ENCODE peak calls at places on chromosomes 3 and 15, in five cellular contexts. M, G, L, Y and F are unnamed samples.

GRCh38 chr3:66037330-66037985 is 1.3 kb downstream of the MAGI1 start:
- DNase-seq in Y (no peak), G (peak; percentile 77), L (no peak), M (peak; percentile 68), F (no peak)

GRCh38 chr15:84081391-84082168 is 154.0 kb upstream of the GOLGA6L4 start:
- DNase-seq in G (no peak), M (no peak), Y (no peak), L (no peak), F (no peak)

GRCh38 chr3:64321747-64322146 is 96.5 kb upstream of the PRICKLE2 start:
- DNase-seq in G (peak; percentile 92), L (no peak), M (no peak), Y (no peak), F (peak; percentile 29)

GRCh38 chr3:132907293-132907692 is 130.9 kb upstream of the TMEM108 start:
- DNase-seq in L (no peak), G (no peak), Y (no peak), M (no peak), F (no peak)

GRCh38 chr3:119762876-119763275 is 19.0 kb upstream of the NR1I2 start:
- DNase-seq in M (no peak), L (no peak), G (no peak), Y (no peak), F (no peak)

GRCh38 chr3:185537369-185537970 is 14.9 kb downstream of the LIPH start:
- DNase-seq in L (no peak), Y (no peak), M (peak; percentile 10), G (peak; percentile 80), F (peak; percentile 92)

GRCh38 chr3:57784089-57784735 is 28.1 kb downstream of the SLMAP start:
- DNase-seq in G (no peak), M (no peak), L (no peak), Y (no peak), F (no peak)

GRCh38 chr3:188491276-188491687 is 337.3 kb downstream of the LPP start:
- DNase-seq in M (no peak), Y (no peak), G (peak; percentile 46), L (no peak), F (peak; percentile 45)

GRCh38 chr15:38490231-38490630 is 36.3 kb downstream of the FAM98B start:
- DNase-seq in L (no peak), Y (no peak), G (peak; percentile 56), M (no peak), F (no peak)

GRCh38 chr15:78392430-78392829 is 45.6 kb upstream of the IREB2 start:
- DNase-seq in M (no peak), G (no peak), L (no peak), Y (no peak), F (no peak)

GRCh38 chr15:43121863-43122262 is 11.5 kb upstream of the TMEM62 start:
- DNase-seq in M (no peak), G (no peak), Y (no peak), L (no peak), F (no peak)

GRCh38 chr3:8952130-8952529 is 11.1 kb downstream of the RAD18 start:
- DNase-seq in Y (no peak), L (no peak), M (no peak), G (peak; percentile 25), F (no peak)

GRCh38 chr3:55091381-55092225 is 163.7 kb upstream of the LRTM1 start:
- DNase-seq in Y (no peak), G (peak; percentile 8), M (no peak), L (no peak), F (no peak)

GRCh38 chr3:66224220-66224619 is 3.4 kb downstream of the SLC25A26 start:
- DNase-seq in L (no peak), G (no peak), M (no peak), Y (no peak), F (no peak)

GRCh38 chr3:176359211-176359610 is 838.1 kb downstream of the TBL1XR1 start:
- DNase-seq in G (no peak), Y (no peak), M (no peak), L (no peak), F (no peak)

GRCh38 chr3:134085034-134085775 is 55.5 kb upstream of the SLCO2A1 start:
- DNase-seq in M (no peak), Y (no peak), L (no peak), G (peak; percentile 70), F (no peak)

GRCh38 chr15:66008920-66009572 is 139.8 kb downstream of the RAB11A start:
- DNase-seq in G (no peak), L (no peak), M (no peak), Y (no peak), F (peak; percentile 48)

GRCh38 chr15:89104172-89104564 is 15.9 kb downstream of the ABHD2 start:
- DNase-seq in G (peak; percentile 69), L (no peak), Y (no peak), M (no peak), F (peak; percentile 55)

GRCh38 chr15:78156653-78157052 is 7.5 kb downstream of the IDH3A start:
- DNase-seq in Y (no peak), M (no peak), L (no peak), G (no peak), F (no peak)

GRCh38 chr3:44289882-44290462 is 48.3 kb downstream of the TOPAZ1 start:
- DNase-seq in M (no peak), Y (no peak), G (no peak), L (no peak), F (no peak)

GRCh38 chr15:89356634-89357298 is 22.1 kb upstream of the POLG start:
- DNase-seq in L (no peak), M (no peak), Y (no peak), G (peak; percentile 59), F (peak; percentile 33)

GRCh38 chr15:92751528-92751927 is 96.0 kb upstream of the FAM174B start:
- DNase-seq in Y (no peak), G (no peak), M (no peak), L (no peak), F (no peak)

GRCh38 chr3:191637611-191638010 is 176.6 kb downstream of the PYDC2 start:
- DNase-seq in Y (no peak), G (no peak), L (no peak), M (no peak), F (no peak)

GRCh38 chr3:152026033-152026556 is 152.7 kb downstream of the SUCNR1 start:
- DNase-seq in Y (no peak), M (no peak), G (peak; percentile 86), L (no peak), F (peak; percentile 26)

GRCh38 chr15:40146037-40146436 is 14.8 kb upstream of the BUB1B start:
- DNase-seq in L (no peak), Y (no peak), G (peak; percentile 65), M (no peak), F (no peak)

GRCh38 chr3:24514139-24514538 is 19.5 kb upstream of the THRB start:
- DNase-seq in M (no peak), Y (no peak), L (no peak), G (no peak), F (no peak)

GRCh38 chr3:158105710-158106438 is at the start of gene SHOX2:
- DNase-seq in G (peak; percentile 83), L (no peak), Y (no peak), M (no peak), F (peak; percentile 81)

DNA sequence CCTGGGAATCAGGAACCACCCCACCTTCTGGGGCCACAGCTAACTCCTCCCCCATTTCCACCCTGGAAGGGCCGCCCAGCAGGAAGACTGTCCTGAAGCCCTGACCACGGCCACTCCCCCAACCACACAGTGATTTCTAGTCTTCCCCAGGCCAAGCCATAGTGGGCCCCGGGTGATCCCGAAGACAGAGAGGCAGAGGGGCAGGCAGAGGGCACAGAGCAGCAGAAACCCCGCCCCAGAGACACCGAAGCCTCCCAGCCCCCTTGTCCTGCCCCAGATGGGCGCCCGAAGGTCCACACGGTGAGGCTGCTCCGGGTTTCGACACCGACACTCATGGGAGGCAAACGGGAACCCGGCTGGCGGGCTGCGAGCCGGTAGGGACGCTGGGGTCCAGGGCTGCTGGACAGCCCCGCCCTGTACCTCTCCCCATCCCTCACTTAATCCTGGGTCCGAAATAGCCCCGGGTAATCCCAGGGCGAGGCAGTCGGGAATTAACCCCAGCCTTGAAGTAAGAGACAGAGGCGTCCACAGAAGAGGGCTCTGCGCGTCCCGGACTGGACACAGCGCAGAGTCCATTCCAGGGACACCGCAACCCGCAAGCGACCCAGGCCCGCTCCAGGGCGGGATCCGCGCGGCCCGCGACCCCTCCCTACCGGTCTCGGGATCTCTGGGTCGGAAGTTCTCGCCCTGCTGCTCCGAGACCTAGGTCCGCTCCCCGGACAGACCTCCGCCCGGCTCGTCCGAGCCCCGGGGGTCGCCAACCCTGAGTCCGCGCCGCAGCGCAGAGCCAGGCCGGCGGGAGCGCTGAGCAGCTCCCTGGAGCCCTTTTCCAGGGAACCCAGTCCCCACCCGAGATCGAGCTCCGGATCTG is 138.2 kb downstream of the NUP210 start:
- DNase-seq in L (no peak), G (no peak), M (peak; percentile 69), Y (no peak), F (no peak)
- H3K4me3 ChIP-seq in L (no peak overlapping the region), G (no peak overlapping the region), M (peak overlapping the region; percentile 93), Y (no peak overlapping the region), F (no peak overlapping the region)

DNA sequence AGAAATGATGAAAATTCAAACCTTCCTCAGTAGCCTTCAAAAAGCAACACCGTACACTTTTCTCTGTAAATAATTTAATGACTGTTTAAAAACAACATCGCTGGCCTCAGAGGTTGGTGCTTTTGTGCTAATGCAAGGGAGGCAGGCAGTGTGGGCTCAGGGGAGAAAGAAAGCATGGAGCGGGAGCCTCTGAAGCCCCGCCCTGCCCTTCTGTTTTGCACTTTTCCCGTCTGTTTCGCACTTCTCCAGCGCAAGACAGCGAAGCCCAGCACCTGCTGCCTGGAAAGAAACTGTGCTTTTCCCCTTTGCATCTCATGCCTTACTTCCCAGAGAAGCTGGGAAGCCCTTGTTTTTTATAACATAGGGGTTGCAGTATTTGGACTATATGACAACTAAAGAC is 23.1 kb downstream of the TRPM1 start:
- DNase-seq in M (no peak), L (no peak), G (no peak), Y (no peak), F (no peak)
- H3K27me3 ChIP-seq in M (no peaks in the 10 kb centered on the region), L (peaks cover 8% of the 10 kb centered on the region), G (peaks cover 13% of the 10 kb centered on the region), Y (no peaks in the 10 kb centered on the region), F (no peaks in the 10 kb centered on the region)

GRCh38 chr15:70586241-70586640 is 177.1 kb downstream of the UACA start:
- DNase-seq in Y (no peak), G (no peak), L (no peak), M (no peak), F (no peak)

GRCh38 chr15:70588613-70589012 is 174.7 kb downstream of the UACA start:
- DNase-seq in M (no peak), Y (no peak), L (no peak), G (no peak), F (no peak)

GRCh38 chr15:70585707-70586034 is 177.7 kb downstream of the UACA start:
- DNase-seq in G (no peak), M (peak; percentile 16), L (peak; percentile 4), Y (no peak), F (no peak)

GRCh38 chr15:70587896-70588567 is 175.3 kb downstream of the UACA start:
- DNase-seq in M (no peak), G (no peak), Y (no peak), L (no peak), F (no peak)

DNA sequence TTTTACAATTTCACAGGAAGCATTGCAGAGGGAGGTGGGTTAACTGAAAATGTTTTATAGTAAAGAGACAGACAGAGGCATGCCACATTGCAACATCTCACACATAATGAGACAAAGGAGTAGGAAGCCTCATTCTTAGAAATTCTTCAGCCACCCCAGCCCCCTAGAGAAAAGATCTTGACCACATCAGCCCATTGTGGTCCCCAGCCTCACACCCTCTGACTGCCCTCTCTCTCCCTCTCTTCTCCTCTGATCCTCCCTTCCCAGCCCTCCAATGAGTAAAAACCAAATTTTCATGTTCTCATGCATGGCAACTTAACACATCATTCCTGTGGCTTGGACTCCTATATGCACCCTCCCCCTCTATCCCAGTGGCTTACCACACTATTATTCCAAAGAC is 174.1 kb downstream of the UACA start:
- DNase-seq in Y (no peak), M (no peak), L (no peak), G (peak; percentile 92), F (no peak)
- H3K9me3 ChIP-seq in Y (peaks cover 6% of the 10 kb centered on the region), M (no peaks in the 10 kb centered on the region), L (no peaks in the 10 kb centered on the region), G (no peaks in the 10 kb centered on the region), F (peaks cover 7% of the 10 kb centered on the region)

GRCh38 chr15:59174846-59175831 is 31.5 kb upstream of the LDHAL6B start:
- DNase-seq in G (peak; percentile 90), Y (no peak), L (peak; percentile 14), M (peak; percentile 47), F (peak; percentile 77)
- H3K4me3 ChIP-seq in G (peak overlapping the region; percentile 38), Y (no peak overlapping the region), L (no peak overlapping the region), M (no peak overlapping the region), F (no peak overlapping the region)